ENCODE peak calls at places on chromosome 5, in five cellular contexts. One of them, this sample, is unnamed.
A peak's percentile ranks its signal among the peaks of the same experiment; 100 is the strongest.

GRCh38 chr5:151208481-151208914 is 15.4 kb downstream of the CCDC69 start:
- DNase-seq in mucosa of descending colon: no peak
- DNase-seq in endothelial cell: no peak
- DNase-seq in MM.1S: no peak
- DNase-seq in GM20000: no peak
- DNase-seq in this sample: no peak

GRCh38 chr5:181133610-181134231 is 2.8 kb upstream of the OR2V1 start:
- DNase-seq in mucosa of descending colon: no peak
- DNase-seq in GM20000: no peak
- DNase-seq in MM.1S: no peak
- DNase-seq in endothelial cell: no peak
- DNase-seq in this sample: no peak

GRCh38 chr5:6775595-6775994 is 62.4 kb downstream of the TENT4A start:
- DNase-seq in GM20000: peak; percentile 15
- DNase-seq in endothelial cell: no peak
- DNase-seq in MM.1S: no peak
- DNase-seq in mucosa of descending colon: no peak
- DNase-seq in this sample: peak; percentile 35

GRCh38 chr5:78569441-78569840 is 79.1 kb downstream of the LHFPL2 start:
- DNase-seq in endothelial cell: no peak
- DNase-seq in MM.1S: no peak
- DNase-seq in mucosa of descending colon: no peak
- DNase-seq in GM20000: no peak
- DNase-seq in this sample: no peak

GRCh38 chr5:112691758-112692157 is 45.9 kb upstream of the APC start:
- DNase-seq in mucosa of descending colon: no peak
- DNase-seq in GM20000: no peak
- DNase-seq in endothelial cell: peak; percentile 47
- DNase-seq in MM.1S: peak; percentile 70
- DNase-seq in this sample: peak; percentile 12

GRCh38 chr5:111472579-111472978 is 39.8 kb downstream of the STARD4 start:
- DNase-seq in endothelial cell: no peak
- DNase-seq in MM.1S: no peak
- DNase-seq in mucosa of descending colon: no peak
- DNase-seq in GM20000: peak; percentile 15
- DNase-seq in this sample: no peak

GRCh38 chr5:68239485-68239884 is 23.9 kb downstream of the PIK3R1 start:
- DNase-seq in MM.1S: no peak
- DNase-seq in endothelial cell: no peak
- DNase-seq in mucosa of descending colon: peak; percentile 86
- DNase-seq in GM20000: peak; percentile 47
- DNase-seq in this sample: peak; percentile 43

GRCh38 chr5:9361835-9362234 is 184.0 kb downstream of the SEMA5A start:
- DNase-seq in mucosa of descending colon: no peak
- DNase-seq in GM20000: peak; percentile 75
- DNase-seq in MM.1S: peak; percentile 99
- DNase-seq in endothelial cell: peak; percentile 79
- DNase-seq in this sample: peak; percentile 64

DNA sequence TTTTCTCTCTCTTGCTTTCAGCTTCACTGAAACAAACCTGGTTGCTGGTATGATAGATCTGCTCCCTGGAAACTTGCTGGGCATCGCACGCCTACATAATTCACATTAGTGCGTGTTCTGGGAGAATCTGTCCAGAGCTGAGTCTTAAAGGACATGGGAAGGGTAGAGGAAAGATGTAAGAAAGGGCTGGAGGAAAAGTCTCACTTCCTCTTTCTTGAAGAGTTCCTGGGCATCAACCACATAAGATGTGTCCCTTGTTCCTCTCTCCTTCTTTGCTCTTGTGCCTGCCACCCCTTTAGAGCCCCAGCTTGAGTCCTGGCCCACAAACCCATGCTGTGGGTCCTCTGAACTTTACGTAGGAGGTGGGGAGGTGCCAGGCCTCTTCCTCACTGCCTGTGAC is 205.3 kb upstream of the PANK3 start:
- DNase-seq in mucosa of descending colon: no peak
- DNase-seq in MM.1S: no peak
- DNase-seq in endothelial cell: no peak
- DNase-seq in GM20000: no peak
- DNase-seq in this sample: no peak
- TF ChIP-seq CTCF in mucosa of descending colon: no peak
- TF ChIP-seq CTCF in MM.1S: no peak
- TF ChIP-seq CTCF in endothelial cell: no peak
- TF ChIP-seq CTCF in GM20000: no peak
- TF ChIP-seq CTCF in this sample: no peak

GRCh38 chr5:71752441-71753190 is 33.5 kb downstream of the CARTPT start:
- DNase-seq in MM.1S: no peak
- DNase-seq in GM20000: no peak
- DNase-seq in endothelial cell: no peak
- DNase-seq in mucosa of descending colon: no peak
- DNase-seq in this sample: no peak
- TF ChIP-seq CTCF in MM.1S: no peak
- TF ChIP-seq CTCF in GM20000: no peak
- TF ChIP-seq CTCF in endothelial cell: no peak
- TF ChIP-seq CTCF in mucosa of descending colon: no peak
- TF ChIP-seq CTCF in this sample: no peak

DNA sequence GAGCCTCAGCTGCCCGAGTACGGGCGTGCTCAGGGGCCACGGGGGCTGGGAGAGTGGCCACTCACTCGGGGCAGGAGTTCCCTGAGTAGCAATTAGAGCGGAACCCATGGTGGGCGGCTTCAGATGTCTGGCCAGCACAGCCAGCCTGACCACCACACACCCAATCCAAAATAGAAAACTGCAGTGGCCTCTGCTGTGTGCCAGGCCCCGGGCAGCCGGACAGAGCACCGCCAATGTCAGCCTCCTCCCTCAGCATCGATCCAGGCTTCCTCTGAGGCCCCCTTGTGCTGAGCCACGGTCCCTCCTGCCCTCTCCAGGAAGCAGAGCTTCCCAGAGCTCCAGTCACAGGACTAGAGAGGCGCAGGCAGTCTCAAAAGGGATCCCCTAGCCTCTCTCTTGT is 2.7 kb downstream of the ADAMTS2 start:
- DNase-seq in GM20000: no peak
- DNase-seq in mucosa of descending colon: no peak
- DNase-seq in endothelial cell: peak; percentile 47
- DNase-seq in MM.1S: no peak
- DNase-seq in this sample: no peak
- TF ChIP-seq CTCF in GM20000: no peak
- TF ChIP-seq CTCF in mucosa of descending colon: no peak
- TF ChIP-seq CTCF in endothelial cell: no peak
- TF ChIP-seq CTCF in MM.1S: no peak
- TF ChIP-seq CTCF in this sample: no peak

GRCh38 chr5:169471021-169471420 is 112.6 kb upstream of the SPDL1 start:
- DNase-seq in GM20000: no peak
- DNase-seq in endothelial cell: no peak
- DNase-seq in mucosa of descending colon: no peak
- DNase-seq in MM.1S: no peak
- DNase-seq in this sample: no peak

DNA sequence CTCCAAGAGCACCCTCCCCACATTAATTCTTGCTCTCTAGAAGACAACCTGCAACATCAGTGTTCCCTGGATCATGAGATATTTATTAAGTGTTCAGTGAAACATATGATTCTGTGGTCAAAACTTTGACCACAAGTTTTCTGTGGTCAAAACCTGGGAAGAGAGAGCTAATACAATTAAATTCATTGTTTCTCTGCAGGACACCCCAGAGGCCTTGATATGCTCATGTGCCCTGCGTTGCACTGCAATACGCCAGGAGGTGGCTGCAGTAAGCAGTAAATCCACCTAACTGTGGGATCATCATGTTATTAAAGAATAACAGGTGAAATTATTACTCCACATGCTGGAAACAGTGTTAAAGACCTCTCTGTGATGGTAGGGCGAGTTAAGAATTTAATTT is 109.3 kb upstream of the SPDL1 start:
- DNase-seq in MM.1S: no peak
- DNase-seq in endothelial cell: no peak
- DNase-seq in mucosa of descending colon: no peak
- DNase-seq in GM20000: no peak
- DNase-seq in this sample: no peak
- TF ChIP-seq CTCF in MM.1S: no peak
- TF ChIP-seq CTCF in endothelial cell: no peak
- TF ChIP-seq CTCF in mucosa of descending colon: no peak
- TF ChIP-seq CTCF in GM20000: no peak
- TF ChIP-seq CTCF in this sample: no peak

GRCh38 chr5:54895816-54896341 is 89.5 kb downstream of the ESM1 start:
- DNase-seq in endothelial cell: peak; percentile 21
- DNase-seq in mucosa of descending colon: no peak
- DNase-seq in MM.1S: peak; percentile 61
- DNase-seq in GM20000: no peak
- DNase-seq in this sample: no peak
- TF ChIP-seq CTCF in endothelial cell: no peak
- TF ChIP-seq CTCF in mucosa of descending colon: no peak
- TF ChIP-seq CTCF in MM.1S: peak; percentile 60
- TF ChIP-seq CTCF in GM20000: no peak
- TF ChIP-seq CTCF in this sample: no peak

DNA sequence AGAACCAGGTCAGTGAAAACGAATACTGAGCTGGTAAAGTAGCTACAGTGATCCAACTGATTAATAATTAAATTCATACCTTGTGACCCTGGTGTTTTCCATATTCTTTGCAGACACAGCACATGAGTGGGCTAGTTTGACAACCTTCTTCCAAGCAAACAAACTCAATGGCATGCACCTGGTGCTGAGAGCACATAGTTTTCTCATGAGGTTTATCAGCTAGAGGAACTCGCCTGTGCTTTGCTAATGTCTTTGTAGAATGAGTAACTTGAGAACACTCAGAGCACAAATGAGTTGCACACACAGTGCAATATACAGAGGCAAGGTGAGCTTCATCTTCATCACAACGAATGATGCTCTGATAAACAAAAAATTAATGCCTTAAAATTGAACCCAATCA is 12.6 kb downstream of the TRIM23 start:
- DNase-seq in endothelial cell: no peak
- DNase-seq in GM20000: no peak
- DNase-seq in MM.1S: no peak
- DNase-seq in mucosa of descending colon: no peak
- DNase-seq in this sample: no peak
- TF ChIP-seq CTCF in endothelial cell: no peak
- TF ChIP-seq CTCF in GM20000: no peak
- TF ChIP-seq CTCF in MM.1S: no peak
- TF ChIP-seq CTCF in mucosa of descending colon: no peak
- TF ChIP-seq CTCF in this sample: no peak

GRCh38 chr5:1391691-1392090 is 46.8 kb upstream of the CLPTM1L start:
- DNase-seq in mucosa of descending colon: no peak
- DNase-seq in endothelial cell: no peak
- DNase-seq in GM20000: no peak
- DNase-seq in MM.1S: no peak
- DNase-seq in this sample: no peak

GRCh38 chr5:1390861-1391600 is 46.1 kb upstream of the CLPTM1L start:
- DNase-seq in mucosa of descending colon: no peak
- DNase-seq in endothelial cell: no peak
- DNase-seq in MM.1S: no peak
- DNase-seq in GM20000: no peak
- DNase-seq in this sample: no peak

GRCh38 chr5:1392261-1392660 is 47.4 kb upstream of the CLPTM1L start:
- DNase-seq in MM.1S: no peak
- DNase-seq in GM20000: no peak
- DNase-seq in mucosa of descending colon: no peak
- DNase-seq in endothelial cell: no peak
- DNase-seq in this sample: no peak

GRCh38 chr5:1393571-1394501 is 48.9 kb upstream of the CLPTM1L start:
- DNase-seq in mucosa of descending colon: peak; percentile 28
- DNase-seq in GM20000: no peak
- DNase-seq in endothelial cell: no peak
- DNase-seq in MM.1S: no peak
- DNase-seq in this sample: no peak

GRCh38 chr5:1392801-1393565 is 48.1 kb upstream of the CLPTM1L start:
- DNase-seq in endothelial cell: no peak
- DNase-seq in mucosa of descending colon: peak; percentile 40
- DNase-seq in GM20000: no peak
- DNase-seq in MM.1S: no peak
- DNase-seq in this sample: no peak
- TF ChIP-seq CTCF in endothelial cell: no peak
- TF ChIP-seq CTCF in mucosa of descending colon: no peak
- TF ChIP-seq CTCF in GM20000: no peak
- TF ChIP-seq CTCF in MM.1S: no peak
- TF ChIP-seq CTCF in this sample: no peak

This sample was measured in GM13976.